ENCODE peak calls at places on chromosomes 3 and 15, in five cellular contexts. One of them, this sample, is unnamed.

GRCh38 chr3:11576453-11576852 is 67.3 kb downstream of the VGLL4 start:
- DNase-seq in fibroblast of mammary gland: peak; percentile 29
- DNase-seq in cardiac fibroblast: no peak
- DNase-seq in CD4-positive, alpha-beta T cell: no peak
- DNase-seq in suprapubic skin: no peak
- DNase-seq in this sample: no peak

GRCh38 chr3:197880361-197881339 is 69.3 kb upstream of the RPL35A start:
- DNase-seq in fibroblast of mammary gland: no peak
- DNase-seq in cardiac fibroblast: no peak
- DNase-seq in CD4-positive, alpha-beta T cell: no peak
- DNase-seq in suprapubic skin: no peak
- DNase-seq in this sample: no peak

GRCh38 chr3:43031490-43032216 is 52.5 kb downstream of the GASK1A start:
- DNase-seq in fibroblast of mammary gland: peak; percentile 22
- DNase-seq in cardiac fibroblast: no peak
- DNase-seq in CD4-positive, alpha-beta T cell: no peak
- DNase-seq in suprapubic skin: peak; percentile 84
- DNase-seq in this sample: no peak

GRCh38 chr15:76337739-76338554 is 1.4 kb downstream of the ISL2 start:
- DNase-seq in fibroblast of mammary gland: no peak
- DNase-seq in cardiac fibroblast: no peak
- DNase-seq in CD4-positive, alpha-beta T cell: no peak
- DNase-seq in suprapubic skin: no peak
- DNase-seq in this sample: peak; percentile 26

GRCh38 chr3:184148065-184148464 is 7.1 kb upstream of the DVL3 start:
- DNase-seq in fibroblast of mammary gland: no peak
- DNase-seq in cardiac fibroblast: no peak
- DNase-seq in CD4-positive, alpha-beta T cell: no peak
- DNase-seq in suprapubic skin: peak; percentile 5
- DNase-seq in this sample: no peak

GRCh38 chr3:71131893-71132314 is 451.6 kb downstream of the FOXP1 start:
- DNase-seq in fibroblast of mammary gland: no peak
- DNase-seq in cardiac fibroblast: peak; percentile 9
- DNase-seq in CD4-positive, alpha-beta T cell: no peak
- DNase-seq in suprapubic skin: no peak
- DNase-seq in this sample: no peak

GRCh38 chr3:71389911-71390573 is 193.5 kb downstream of the FOXP1 start:
- DNase-seq in fibroblast of mammary gland: peak; percentile 47
- DNase-seq in cardiac fibroblast: peak; percentile 83
- DNase-seq in CD4-positive, alpha-beta T cell: peak; percentile 40
- DNase-seq in suprapubic skin: no peak
- DNase-seq in this sample: no peak

GRCh38 chr15:63564093-63564492 is 33.1 kb upstream of the FBXL22 start:
- DNase-seq in fibroblast of mammary gland: no peak
- DNase-seq in cardiac fibroblast: no peak
- DNase-seq in CD4-positive, alpha-beta T cell: no peak
- DNase-seq in suprapubic skin: no peak
- DNase-seq in this sample: no peak

GRCh38 chr3:171293142-171293782 is 166.9 kb downstream of the TNIK start:
- DNase-seq in fibroblast of mammary gland: no peak
- DNase-seq in cardiac fibroblast: no peak
- DNase-seq in CD4-positive, alpha-beta T cell: no peak
- DNase-seq in suprapubic skin: no peak
- DNase-seq in this sample: no peak

GRCh38 chr3:79491029-79491634 is 276.7 kb downstream of the ROBO1 start:
- DNase-seq in fibroblast of mammary gland: peak; percentile 1
- DNase-seq in cardiac fibroblast: peak; percentile 5
- DNase-seq in CD4-positive, alpha-beta T cell: no peak
- DNase-seq in suprapubic skin: no peak
- DNase-seq in this sample: no peak

GRCh38 chr15:64349375-64349774 is 6.6 kb downstream of the CSNK1G1 start:
- DNase-seq in fibroblast of mammary gland: no peak
- DNase-seq in cardiac fibroblast: no peak
- DNase-seq in CD4-positive, alpha-beta T cell: no peak
- DNase-seq in suprapubic skin: no peak
- DNase-seq in this sample: no peak

GRCh38 chr15:25062551-25063430 is 108.0 kb downstream of the SNRPN start:
- DNase-seq in fibroblast of mammary gland: no peak
- DNase-seq in cardiac fibroblast: no peak
- DNase-seq in CD4-positive, alpha-beta T cell: no peak
- DNase-seq in suprapubic skin: peak; percentile 19
- DNase-seq in this sample: no peak

GRCh38 chr15:55008397-55008796 is 188.3 kb downstream of the RSL24D1 start:
- DNase-seq in fibroblast of mammary gland: no peak
- DNase-seq in cardiac fibroblast: no peak
- DNase-seq in CD4-positive, alpha-beta T cell: no peak
- DNase-seq in suprapubic skin: no peak
- DNase-seq in this sample: no peak

GRCh38 chr3:156507285-156507684 is 47.6 kb downstream of the SSR3 start:
- DNase-seq in fibroblast of mammary gland: peak; percentile 52
- DNase-seq in cardiac fibroblast: no peak
- DNase-seq in CD4-positive, alpha-beta T cell: no peak
- DNase-seq in suprapubic skin: no peak
- DNase-seq in this sample: no peak

GRCh38 chr15:81783586-81783985 is 262.2 kb downstream of the MEX3B start:
- DNase-seq in fibroblast of mammary gland: no peak
- DNase-seq in cardiac fibroblast: no peak
- DNase-seq in CD4-positive, alpha-beta T cell: no peak
- DNase-seq in suprapubic skin: no peak
- DNase-seq in this sample: no peak

GRCh38 chr15:43105077-43105769 is 615 bp downstream of the UBR1 start:
- DNase-seq in fibroblast of mammary gland: peak; percentile 5
- DNase-seq in cardiac fibroblast: no peak
- DNase-seq in CD4-positive, alpha-beta T cell: no peak
- DNase-seq in suprapubic skin: no peak
- DNase-seq in this sample: no peak

GRCh38 chr3:19264424-19264823 is 116.1 kb downstream of the KCNH8 start:
- DNase-seq in fibroblast of mammary gland: no peak
- DNase-seq in cardiac fibroblast: no peak
- DNase-seq in CD4-positive, alpha-beta T cell: no peak
- DNase-seq in suprapubic skin: no peak
- DNase-seq in this sample: no peak

GRCh38 chr3:4722103-4722502 is 229.0 kb downstream of the ITPR1 start:
- DNase-seq in fibroblast of mammary gland: peak; percentile 85
- DNase-seq in cardiac fibroblast: peak; percentile 82
- DNase-seq in CD4-positive, alpha-beta T cell: no peak
- DNase-seq in suprapubic skin: no peak
- DNase-seq in this sample: no peak

GRCh38 chr15:55151621-55152020 is 45.1 kb downstream of the RSL24D1 start:
- DNase-seq in fibroblast of mammary gland: no peak
- DNase-seq in cardiac fibroblast: no peak
- DNase-seq in CD4-positive, alpha-beta T cell: no peak
- DNase-seq in suprapubic skin: no peak
- DNase-seq in this sample: no peak

GRCh38 chr3:172516318-172517214 is 6.7 kb downstream of the TNFSF10 start:
- DNase-seq in fibroblast of mammary gland: peak; percentile 93
- DNase-seq in cardiac fibroblast: peak; percentile 89
- DNase-seq in CD4-positive, alpha-beta T cell: no peak
- DNase-seq in suprapubic skin: peak; percentile 73
- DNase-seq in this sample: no peak

GRCh38 chr3:87088984-87089841 is 98.3 kb upstream of the VGLL3 start:
- DNase-seq in fibroblast of mammary gland: peak; percentile 63
- DNase-seq in cardiac fibroblast: peak; percentile 91
- DNase-seq in CD4-positive, alpha-beta T cell: no peak
- DNase-seq in suprapubic skin: peak; percentile 71
- DNase-seq in this sample: no peak

GRCh38 chr3:196604548-196604947 is 34.9 kb upstream of the NRROS start:
- DNase-seq in fibroblast of mammary gland: no peak
- DNase-seq in cardiac fibroblast: no peak
- DNase-seq in CD4-positive, alpha-beta T cell: peak; percentile 72
- DNase-seq in suprapubic skin: no peak
- DNase-seq in this sample: no peak

GRCh38 chr3:141306922-141307321 is 61.4 kb upstream of the ZBTB38 start:
- DNase-seq in fibroblast of mammary gland: no peak
- DNase-seq in cardiac fibroblast: no peak
- DNase-seq in CD4-positive, alpha-beta T cell: no peak
- DNase-seq in suprapubic skin: no peak
- DNase-seq in this sample: no peak

GRCh38 chr3:10428393-10429091 is 76.8 kb downstream of the ATP2B2 start:
- DNase-seq in fibroblast of mammary gland: no peak
- DNase-seq in cardiac fibroblast: no peak
- DNase-seq in CD4-positive, alpha-beta T cell: no peak
- DNase-seq in suprapubic skin: no peak
- DNase-seq in this sample: no peak

GRCh38 chr3:15933439-15934144 is 135.8 kb upstream of the ANKRD28 start:
- DNase-seq in fibroblast of mammary gland: peak; percentile 75
- DNase-seq in cardiac fibroblast: no peak
- DNase-seq in CD4-positive, alpha-beta T cell: no peak
- DNase-seq in suprapubic skin: no peak
- DNase-seq in this sample: no peak

GRCh38 chr3:147130461-147130860 is 275.9 kb downstream of the ZIC4 start:
- DNase-seq in fibroblast of mammary gland: peak; percentile 28
- DNase-seq in cardiac fibroblast: no peak
- DNase-seq in CD4-positive, alpha-beta T cell: no peak
- DNase-seq in suprapubic skin: no peak
- DNase-seq in this sample: no peak

GRCh38 chr3:126473292-126474168 is 2.2 kb downstream of the ZXDC start:
- DNase-seq in fibroblast of mammary gland: no peak
- DNase-seq in cardiac fibroblast: no peak
- DNase-seq in CD4-positive, alpha-beta T cell: no peak
- DNase-seq in suprapubic skin: peak; percentile 33
- DNase-seq in this sample: no peak

GRCh38 chr3:53161345-53161819 is 373 bp downstream of the PRKCD start:
- DNase-seq in fibroblast of mammary gland: no peak
- DNase-seq in cardiac fibroblast: no peak
- DNase-seq in CD4-positive, alpha-beta T cell: no peak
- DNase-seq in suprapubic skin: no peak
- DNase-seq in this sample: no peak

GRCh38 chr3:123292321-123293310 is 90.9 kb downstream of the SEC22A start:
- DNase-seq in fibroblast of mammary gland: no peak
- DNase-seq in cardiac fibroblast: no peak
- DNase-seq in CD4-positive, alpha-beta T cell: no peak
- DNase-seq in suprapubic skin: no peak
- DNase-seq in this sample: no peak

GRCh38 chr3:138752886-138753285 is 81.8 kb downstream of the PIK3CB start:
- DNase-seq in fibroblast of mammary gland: no peak
- DNase-seq in cardiac fibroblast: no peak
- DNase-seq in CD4-positive, alpha-beta T cell: no peak
- DNase-seq in suprapubic skin: no peak
- DNase-seq in this sample: no peak

GRCh38 chr3:43338295-43338694 is 52.0 kb downstream of the SNRK start:
- DNase-seq in fibroblast of mammary gland: no peak
- DNase-seq in cardiac fibroblast: peak; percentile 21
- DNase-seq in CD4-positive, alpha-beta T cell: no peak
- DNase-seq in suprapubic skin: no peak
- DNase-seq in this sample: no peak

GRCh38 chr3:184275961-184276910 is at the start of gene ECE2:
- DNase-seq in fibroblast of mammary gland: no peak
- DNase-seq in cardiac fibroblast: peak; percentile 25
- DNase-seq in CD4-positive, alpha-beta T cell: no peak
- DNase-seq in suprapubic skin: no peak
- DNase-seq in this sample: no peak

GRCh38 chr3:132433121-132433520 is 15.8 kb downstream of the DNAJC13 start:
- DNase-seq in fibroblast of mammary gland: no peak
- DNase-seq in cardiac fibroblast: no peak
- DNase-seq in CD4-positive, alpha-beta T cell: no peak
- DNase-seq in suprapubic skin: no peak
- DNase-seq in this sample: no peak

GRCh38 chr3:150603090-150603887 is at the start of gene SELENOT:
- DNase-seq in fibroblast of mammary gland: peak; percentile 96
- DNase-seq in cardiac fibroblast: peak; percentile 98
- DNase-seq in CD4-positive, alpha-beta T cell: peak; percentile 95
- DNase-seq in suprapubic skin: peak; percentile 96
- DNase-seq in this sample: peak; percentile 94
- TF ChIP-seq CTCF in fibroblast of mammary gland: no peak
- TF ChIP-seq CTCF in cardiac fibroblast: peak; percentile 26
- TF ChIP-seq CTCF in CD4-positive, alpha-beta T cell: no peak
- TF ChIP-seq CTCF in suprapubic skin: peak; percentile 9
- TF ChIP-seq CTCF in this sample: peak; percentile 55

GRCh38 chr3:29280675-29281264 is at the start of gene RBMS3:
- DNase-seq in fibroblast of mammary gland: peak; percentile 96
- DNase-seq in cardiac fibroblast: peak; percentile 99
- DNase-seq in CD4-positive, alpha-beta T cell: no peak
- DNase-seq in suprapubic skin: peak; percentile 89
- DNase-seq in this sample: peak; percentile 25
- TF ChIP-seq CTCF in fibroblast of mammary gland: peak; percentile 73
- TF ChIP-seq CTCF in cardiac fibroblast: peak; percentile 69
- TF ChIP-seq CTCF in CD4-positive, alpha-beta T cell: no peak
- TF ChIP-seq CTCF in suprapubic skin: no peak
- TF ChIP-seq CTCF in this sample: peak; percentile 38

GRCh38 chr15:89954541-89954940 is 41.8 kb upstream of the ARPIN start:
- DNase-seq in fibroblast of mammary gland: no peak
- DNase-seq in cardiac fibroblast: no peak
- DNase-seq in CD4-positive, alpha-beta T cell: no peak
- DNase-seq in suprapubic skin: no peak
- DNase-seq in this sample: no peak
- TF ChIP-seq CTCF in fibroblast of mammary gland: no peak
- TF ChIP-seq CTCF in cardiac fibroblast: no peak
- TF ChIP-seq CTCF in CD4-positive, alpha-beta T cell: no peak
- TF ChIP-seq CTCF in suprapubic skin: no peak
- TF ChIP-seq CTCF in this sample: no peak

GRCh38 chr3:170180952-170181876 is at the start of gene PHC3:
- DNase-seq in fibroblast of mammary gland: peak; percentile 87
- DNase-seq in cardiac fibroblast: peak; percentile 92
- DNase-seq in CD4-positive, alpha-beta T cell: peak; percentile 90
- DNase-seq in suprapubic skin: peak; percentile 94
- DNase-seq in this sample: peak; percentile 90
- TF ChIP-seq CTCF in fibroblast of mammary gland: no peak
- TF ChIP-seq CTCF in cardiac fibroblast: no peak
- TF ChIP-seq CTCF in CD4-positive, alpha-beta T cell: no peak
- TF ChIP-seq CTCF in suprapubic skin: no peak
- TF ChIP-seq CTCF in this sample: no peak

GRCh38 chr3:13229291-13229949 is 156.2 kb upstream of the IQSEC1 start:
- DNase-seq in fibroblast of mammary gland: peak; percentile 15
- DNase-seq in cardiac fibroblast: peak; percentile 14
- DNase-seq in CD4-positive, alpha-beta T cell: no peak
- DNase-seq in suprapubic skin: no peak
- DNase-seq in this sample: no peak
- TF ChIP-seq CTCF in fibroblast of mammary gland: peak; percentile 30
- TF ChIP-seq CTCF in cardiac fibroblast: no peak
- TF ChIP-seq CTCF in CD4-positive, alpha-beta T cell: no peak
- TF ChIP-seq CTCF in suprapubic skin: no peak
- TF ChIP-seq CTCF in this sample: peak; percentile 39